ENCODE peak calls at places on chromosomes 3 and 15, in eight cellular contexts. V is OCI-LY7; I is GM23248; R is adrenal gland; D is IMR-90; F is CD4-positive, alpha-beta memory T cell; K is neural progenitor cell; M is right cardiac atrium. Z is an unnamed sample.

GRCh38 chr15:40493089-40493840 is 22.5 kb downstream of the CHST14 start:
- DNase-seq in V (no peak), F (peak; percentile 49), R (no peak), M (no peak), I (peak; percentile 20), K (no peak), D (no peak), Z (no peak)

GRCh38 chr3:72722930-72723726 is 125.1 kb downstream of the SHQ1 start:
- DNase-seq in R (no peak), V (no peak), D (peak; percentile 73), M (no peak), F (no peak), K (no peak), I (peak; percentile 70), Z (peak; percentile 35)

GRCh38 chr3:110027446-110027845 is 690.1 kb upstream of the DPPA4 start:
- DNase-seq in D (peak; percentile 78), K (no peak), M (no peak), R (no peak), V (no peak), F (no peak), I (peak; percentile 83), Z (peak; percentile 73)

GRCh38 chr3:124178531-124178930 is 186.6 kb upstream of the ROPN1 start:
- DNase-seq in K (no peak), D (peak; percentile 33), F (no peak), M (no peak), V (no peak), I (peak; percentile 7), R (no peak), Z (no peak)

GRCh38 chr3:10015476-10015904 is 10.7 kb upstream of the FANCD2 start:
- DNase-seq in K (no peak), V (no peak), D (peak; percentile 97), M (peak; percentile 88), F (no peak), R (peak; percentile 76), I (peak; percentile 86), Z (peak; percentile 73)

GRCh38 chr3:120561251-120562045 is 34.7 kb upstream of the NDUFB4 start:
- DNase-seq in K (peak; percentile 80), R (peak; percentile 80), M (peak; percentile 67), I (peak; percentile 84), F (peak; percentile 68), D (peak; percentile 73), V (peak; percentile 68), Z (peak; percentile 75)

GRCh38 chr3:128488636-128488994 is 4.4 kb downstream of the GATA2 start:
- DNase-seq in D (no peak), K (no peak), F (no peak), M (no peak), V (no peak), I (peak; percentile 48), R (no peak), Z (peak; percentile 50)

GRCh38 chr3:121834079-121834730 is 655 bp downstream of the IQCB1 start:
- DNase-seq in M (peak; percentile 17), K (peak; percentile 38), R (peak; percentile 30), F (peak; percentile 19), V (peak; percentile 37), I (peak; percentile 54), D (peak; percentile 8), Z (no peak)

GRCh38 chr3:98741121-98741716 is 21.9 kb upstream of the ST3GAL6 start:
- DNase-seq in D (peak; percentile 70), V (no peak), F (no peak), R (no peak), I (no peak), K (no peak), M (no peak), Z (no peak)

GRCh38 chr3:37984051-37984450 is 6.5 kb upstream of the VILL start:
- DNase-seq in K (no peak), D (no peak), V (no peak), I (no peak), F (no peak), M (no peak), R (no peak), Z (no peak)

GRCh38 chr3:152328841-152329240 is 60.1 kb downstream of the MBNL1 start:
- DNase-seq in M (no peak), I (peak; percentile 89), D (peak; percentile 88), F (no peak), K (no peak), R (no peak), V (no peak), Z (peak; percentile 67)

GRCh38 chr3:126472277-126473006 is 3.2 kb downstream of the ZXDC start:
- DNase-seq in M (peak; percentile 70), F (no peak), D (peak; percentile 68), K (no peak), R (peak; percentile 88), I (peak; percentile 98), V (peak; percentile 15), Z (peak; percentile 93)

GRCh38 chr15:75029378-75030022 is 6.1 kb downstream of the PPCDC start:
- DNase-seq in R (peak; percentile 96), V (peak; percentile 88), I (peak; percentile 95), D (peak; percentile 79), M (peak; percentile 94), F (peak; percentile 79), K (peak; percentile 91), Z (peak; percentile 97)

GRCh38 chr15:62506217-62506805 is 341.2 kb upstream of the C2CD4B start:
- DNase-seq in M (no peak), R (no peak), V (no peak), D (peak; percentile 70), I (peak; percentile 76), K (peak; percentile 52), F (no peak), Z (peak; percentile 14)

GRCh38 chr15:32787949-32788348 is 70.1 kb downstream of the GREM1 start:
- DNase-seq in K (no peak), R (no peak), D (no peak), I (no peak), F (no peak), V (no peak), M (no peak), Z (no peak)

GRCh38 chr3:173739716-173740115 is 342.2 kb downstream of the NLGN1 start:
- DNase-seq in K (no peak), I (no peak), F (no peak), V (no peak), D (peak; percentile 31), M (no peak), R (no peak), Z (no peak)

GRCh38 chr3:165259518-165260193 is 63.5 kb upstream of the SLITRK3 start:
- DNase-seq in D (no peak), F (no peak), I (peak; percentile 0), R (peak; percentile 7), V (no peak), K (peak; percentile 11), M (no peak), Z (peak; percentile 4)

GRCh38 chr3:119311191-119311925 is 17.2 kb downstream of the ARHGAP31 start:
- DNase-seq in D (peak; percentile 89), I (peak; percentile 87), K (no peak), R (no peak), V (no peak), F (no peak), M (no peak), Z (no peak)

GRCh38 chr15:69909719-69910444 is 187.8 kb downstream of the TLE3 start:
- DNase-seq in K (peak; percentile 26), D (no peak), I (no peak), M (no peak), V (no peak), F (no peak), R (no peak), Z (no peak)

GRCh38 chr3:125212509-125213372 is at the start of gene SLC12A8:
- DNase-seq in M (no peak), F (peak; percentile 3), V (no peak), I (peak; percentile 33), D (no peak), R (no peak), K (peak; percentile 54), Z (no peak)

GRCh38 chr3:47741925-47742324 is 39.8 kb downstream of the SMARCC1 start:
- DNase-seq in R (no peak), K (no peak), I (no peak), V (no peak), M (no peak), D (no peak), F (no peak), Z (no peak)

GRCh38 chr3:34090876-34091275 is 292.4 kb downstream of the PDCD6IP start:
- DNase-seq in I (no peak), V (no peak), F (no peak), M (no peak), D (no peak), R (no peak), K (no peak), Z (no peak)

GRCh38 chr3:156685198-156685597 is 10.8 kb downstream of the TIPARP start:
- DNase-seq in F (no peak), I (peak; percentile 84), K (peak; percentile 5), R (no peak), M (no peak), V (no peak), D (peak; percentile 53), Z (no peak)
- H3K4me1 ChIP-seq in F (peaks cover 99% of the 10 kb centered on the region), I (peaks cover 100% of the 10 kb centered on the region), K (peaks cover 19% of the 10 kb centered on the region), R (peaks cover 10% of the 10 kb centered on the region), M (peaks cover 9% of the 10 kb centered on the region), V (peaks cover 65% of the 10 kb centered on the region), D (peaks cover 29% of the 10 kb centered on the region), Z (peaks cover 98% of the 10 kb centered on the region)

GRCh38 chr3:186538779-186539178 is 5.4 kb downstream of the CRYGS start:
- DNase-seq in M (no peak), R (no peak), D (no peak), I (no peak), V (no peak), K (no peak), F (no peak), Z (no peak)

GRCh38 chr3:186544281-186544680 is at the start of gene CRYGS:
- DNase-seq in K (no peak), D (no peak), R (no peak), M (no peak), F (no peak), I (peak; percentile 36), V (no peak), Z (no peak)

GRCh38 chr3:186536883-186537553 is 7.2 kb downstream of the CRYGS start:
- DNase-seq in R (peak; percentile 21), F (no peak), I (peak; percentile 59), D (peak; percentile 15), M (no peak), K (no peak), V (no peak), Z (no peak)

GRCh38 chr3:186540444-186541226 is 3.5 kb downstream of the CRYGS start:
- DNase-seq in K (peak; percentile 88), R (peak; percentile 74), F (peak; percentile 82), V (peak; percentile 83), M (peak; percentile 37), I (peak; percentile 85), D (peak; percentile 75), Z (peak; percentile 86)
- H3K4me1 ChIP-seq in K (peaks cover 11% of the 10 kb centered on the region), R (peaks cover 9% of the 10 kb centered on the region), F (peaks cover 9% of the 10 kb centered on the region), V (peaks cover 16% of the 10 kb centered on the region), M (peaks cover 2% of the 10 kb centered on the region), I (peaks cover 17% of the 10 kb centered on the region), D (no peaks in the 10 kb centered on the region), Z (peaks cover 9% of the 10 kb centered on the region)

GRCh38 chr15:64503197-64503596 is 42.8 kb downstream of the ZNF609 start:
- DNase-seq in D (peak; percentile 74), R (no peak), F (peak; percentile 20), V (peak; percentile 5), I (peak; percentile 59), M (no peak), K (no peak), Z (no peak)
- H3K4me1 ChIP-seq in D (peaks cover 15% of the 10 kb centered on the region), R (peaks cover 38% of the 10 kb centered on the region), F (peaks cover 82% of the 10 kb centered on the region), V (peaks cover 39% of the 10 kb centered on the region), I (peaks cover 40% of the 10 kb centered on the region), M (peaks cover 19% of the 10 kb centered on the region), K (no peaks in the 10 kb centered on the region), Z (peaks cover 18% of the 10 kb centered on the region)

DNA sequence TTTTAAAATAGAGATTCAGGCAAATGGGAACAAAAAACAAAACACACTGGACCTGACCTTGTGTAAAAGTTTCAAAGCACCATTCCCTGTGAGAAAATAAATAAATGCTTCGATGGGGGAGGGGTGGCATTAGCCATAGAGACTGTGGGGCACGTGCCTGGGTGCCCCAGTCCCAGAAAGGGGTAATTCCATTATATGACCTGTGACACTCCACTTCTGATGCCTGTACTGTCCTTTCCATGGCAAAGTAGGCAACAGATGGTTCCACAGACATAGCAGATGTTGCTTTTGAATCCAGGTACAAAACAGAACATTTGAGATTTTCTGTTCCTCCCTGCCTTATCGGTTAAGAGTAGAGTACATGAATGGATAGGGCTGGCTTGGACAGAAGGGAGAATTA is 3.9 kb downstream of the PHLDB2 start:
- DNase-seq in R (no peak), F (no peak), D (no peak), V (no peak), K (no peak), M (no peak), I (no peak), Z (no peak)
- H3K4me1 ChIP-seq in R (peaks cover 6% of the 10 kb centered on the region), F (peaks cover 11% of the 10 kb centered on the region), D (peaks cover 5% of the 10 kb centered on the region), V (peaks cover 5% of the 10 kb centered on the region), K (peaks cover 41% of the 10 kb centered on the region), M (peaks cover 14% of the 10 kb centered on the region), I (peaks cover 54% of the 10 kb centered on the region), Z (peaks cover 43% of the 10 kb centered on the region)

Z was measured in A673.